ENCODE peak calls at places on chromosome 17, in six cellular contexts. N is PC-3, S is HepG2, Z is upper lobe of left lung, K is left ventricle myocardium inferior, O is stomach. A is an unnamed sample.

GRCh38 chr17:8153550-8153956 is 1.3 kb upstream of the PER1 start:
- DNase-seq in N (peak), S (peak), Z (peak), K (peak), O (peak), A (peak)

GRCh38 chr17:27577124-27577761 is 53.7 kb upstream of the LGALS9 start:
- DNase-seq in N (peak), S (no peak), Z (peak), K (no peak), O (no peak), A (no peak)

GRCh38 chr17:14329900-14330491 is 29.1 kb downstream of the HS3ST3B1 start:
- DNase-seq in N (no peak), S (no peak), Z (no peak), K (no peak), O (no peak), A (no peak)

GRCh38 chr17:45248132-45248936 is 13.6 kb downstream of the SPATA32 start:
- DNase-seq in N (peak), S (no peak), Z (peak), K (no peak), O (peak), A (peak)

GRCh38 chr17:83073389-83074063 is 5.9 kb upstream of the METRNL start:
- DNase-seq in N (peak), S (no peak), Z (no peak), K (peak), O (peak), A (no peak)

GRCh38 chr17:68495081-68495480 is 17.1 kb upstream of the PRKAR1A start:
- DNase-seq in N (no peak), S (no peak), Z (no peak), K (no peak), O (no peak), A (no peak)

GRCh38 chr17:62805234-62805633 is 2.9 kb downstream of the MARCHF10 start:
- DNase-seq in N (no peak), S (no peak), Z (no peak), K (no peak), O (no peak), A (no peak)

GRCh38 chr17:81814748-81815645 is 11.0 kb downstream of the GCGR start:
- DNase-seq in N (no peak), S (peak), Z (no peak), K (no peak), O (no peak), A (no peak)

GRCh38 chr17:50100480-50100883 is 5.3 kb downstream of the PDK2 start:
- DNase-seq in N (no peak), S (no peak), Z (no peak), K (no peak), O (no peak), A (no peak)

GRCh38 chr17:79185671-79186070 is 111.0 kb downstream of the ENGASE start:
- DNase-seq in N (no peak), S (no peak), Z (no peak), K (no peak), O (no peak), A (no peak)

GRCh38 chr17:9242497-9242881 is 221.2 kb downstream of the NTN1 start:
- DNase-seq in N (no peak), S (no peak), Z (no peak), K (no peak), O (no peak), A (no peak)

GRCh38 chr17:9242983-9243382 is 221.7 kb downstream of the NTN1 start:
- DNase-seq in N (no peak), S (no peak), Z (no peak), K (no peak), O (no peak), A (no peak)

GRCh38 chr17:9241371-9241712 is 220.0 kb downstream of the NTN1 start:
- DNase-seq in N (no peak), S (no peak), Z (no peak), K (peak), O (peak), A (no peak)

GRCh38 chr17:9241774-9242496 is 220.6 kb downstream of the NTN1 start:
- DNase-seq in N (no peak), S (no peak), Z (no peak), K (peak), O (no peak), A (no peak)

DNA sequence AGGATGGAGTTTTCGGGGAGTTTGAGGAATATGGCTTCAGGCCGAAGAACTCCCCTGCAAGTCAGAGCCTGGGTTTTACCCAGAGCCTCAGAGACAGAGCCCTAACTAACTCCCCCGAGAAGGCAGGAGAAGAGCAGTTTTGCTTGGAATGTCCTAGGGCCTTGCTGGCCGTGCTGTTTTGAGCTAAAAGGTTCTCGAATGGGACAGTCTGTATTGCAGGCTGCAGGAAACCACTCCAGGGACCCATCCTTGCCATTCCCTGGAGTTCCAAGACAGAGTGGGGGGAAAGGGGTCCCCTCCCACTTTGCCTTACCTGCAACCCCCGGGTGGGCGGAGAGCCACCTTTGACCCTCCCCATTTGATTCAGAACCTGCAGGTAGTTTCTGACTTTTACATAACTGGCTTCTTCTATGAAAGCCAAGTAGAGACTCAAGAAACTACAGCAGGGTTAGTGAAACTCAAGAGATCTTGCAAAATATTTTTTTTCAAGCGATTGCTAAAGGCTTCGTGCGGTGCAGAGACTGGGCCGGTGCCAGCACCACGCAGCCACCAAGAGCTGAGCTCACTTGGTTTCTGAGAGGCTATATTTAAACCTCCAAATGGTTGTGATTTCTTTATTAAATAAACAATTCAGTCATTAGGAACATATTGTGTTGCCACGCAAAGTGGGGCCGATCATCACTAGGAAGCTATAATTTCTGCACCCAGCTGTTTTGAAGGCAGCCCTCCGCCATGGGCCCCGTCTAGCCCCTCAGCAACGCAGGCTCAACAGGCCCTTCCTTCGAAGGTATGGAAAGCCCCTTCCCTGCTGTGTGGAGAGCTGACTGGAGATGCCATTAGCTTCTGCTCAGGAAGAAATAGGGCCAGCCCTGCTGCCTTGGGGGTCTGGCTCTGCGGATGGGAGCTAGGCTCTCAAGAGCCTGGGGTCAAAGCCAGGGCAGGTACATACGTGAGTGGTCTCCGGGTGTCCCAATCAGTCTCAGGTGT is 223.0 kb downstream of the NTN1 start:
- DNase-seq in N (no peak), S (no peak), Z (no peak), K (no peak), O (peak), A (no peak)
- H3K27ac ChIP-seq in N (no peak), S (no peak), Z (peak), K (peak), O (peak), A (no peak)

GRCh38 chr17:2222301-2222700 is 81.3 kb downstream of the SMG6 start:
- DNase-seq in N (no peak), S (no peak), Z (no peak), K (no peak), O (no peak), A (no peak)

GRCh38 chr17:2227025-2227699 is 76.4 kb downstream of the SMG6 start:
- DNase-seq in N (no peak), S (no peak), Z (no peak), K (no peak), O (no peak), A (no peak)

GRCh38 chr17:2222901-2223616 is 80.5 kb downstream of the SMG6 start:
- DNase-seq in N (no peak), S (no peak), Z (peak), K (peak), O (peak), A (no peak)

GRCh38 chr17:2218426-2218825 is 85.2 kb downstream of the SMG6 start:
- DNase-seq in N (peak), S (no peak), Z (no peak), K (no peak), O (no peak), A (peak)

GRCh38 chr17:2223617-2223927 is 80.0 kb downstream of the SMG6 start:
- DNase-seq in N (no peak), S (peak), Z (no peak), K (no peak), O (no peak), A (no peak)
- H3K27ac ChIP-seq in N (no peak), S (no peak), Z (no peak), K (peak), O (peak), A (peak)

GRCh38 chr17:1998426-1998784 is 26.7 kb downstream of the RTN4RL1 start:
- DNase-seq in N (peak), S (no peak), Z (no peak), K (no peak), O (no peak), A (no peak)

GRCh38 chr17:2002767-2003329 is 22.3 kb downstream of the RTN4RL1 start:
- DNase-seq in N (no peak), S (no peak), Z (no peak), K (no peak), O (no peak), A (no peak)

GRCh38 chr17:1997587-1998425 is 27.3 kb downstream of the RTN4RL1 start:
- DNase-seq in N (peak), S (peak), Z (peak), K (no peak), O (peak), A (no peak)

GRCh38 chr17:1997146-1997586 is 28.0 kb downstream of the RTN4RL1 start:
- DNase-seq in N (peak), S (peak), Z (no peak), K (no peak), O (no peak), A (peak)

GRCh38 chr17:1999557-2000251 is 25.4 kb downstream of the RTN4RL1 start:
- DNase-seq in N (peak), S (peak), Z (peak), K (peak), O (peak), A (no peak)
- H3K27ac ChIP-seq in N (no peak), S (no peak), Z (peak), K (peak), O (peak), A (no peak)

DNA sequence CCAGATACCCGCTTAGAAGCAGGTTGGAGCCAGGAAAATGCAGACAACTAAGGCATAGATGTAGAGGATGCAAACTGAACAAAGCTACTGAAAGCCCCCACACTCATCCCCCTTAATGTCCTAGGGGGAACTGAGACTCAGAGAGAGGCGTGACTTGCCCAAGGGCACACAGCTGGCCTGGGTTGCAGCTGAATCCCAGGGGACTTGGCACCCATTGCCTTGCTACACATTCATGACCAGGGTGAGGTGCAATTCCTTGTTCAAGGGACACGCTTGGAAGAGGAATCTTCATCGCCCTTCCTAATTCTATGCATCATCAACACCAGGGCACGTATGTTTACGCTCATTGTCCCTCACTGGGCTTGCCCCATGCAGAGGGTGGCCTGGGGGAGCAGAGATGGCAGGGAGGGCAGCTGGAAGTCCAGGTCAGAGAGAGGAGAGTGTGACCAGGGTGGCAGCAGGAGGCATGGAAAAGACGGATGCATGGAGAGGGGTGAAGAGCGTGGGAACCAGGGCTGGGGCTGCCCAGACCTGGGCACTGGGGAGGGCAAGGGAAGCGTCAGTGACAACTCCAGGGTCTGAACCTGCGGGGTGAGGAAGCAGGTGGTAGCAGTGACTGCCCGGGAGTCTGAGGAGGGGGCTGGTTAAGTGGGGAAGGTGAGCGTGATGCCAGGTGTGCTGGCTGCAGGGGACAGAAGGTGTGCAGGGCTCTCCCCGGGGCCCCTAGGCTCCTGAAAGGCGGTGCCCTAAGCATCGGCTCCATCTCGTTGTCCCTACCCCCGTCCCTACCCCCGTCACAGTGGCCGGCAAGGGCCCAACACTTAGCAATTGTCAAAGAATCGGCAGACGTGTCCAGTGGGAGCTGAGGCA is 267.1 kb upstream of the TNRC6C start:
- DNase-seq in N (no peak), S (no peak), Z (no peak), K (no peak), O (no peak), A (no peak)
- H3K27ac ChIP-seq in N (no peak), S (no peak), Z (no peak), K (no peak), O (no peak), A (no peak)

DNA sequence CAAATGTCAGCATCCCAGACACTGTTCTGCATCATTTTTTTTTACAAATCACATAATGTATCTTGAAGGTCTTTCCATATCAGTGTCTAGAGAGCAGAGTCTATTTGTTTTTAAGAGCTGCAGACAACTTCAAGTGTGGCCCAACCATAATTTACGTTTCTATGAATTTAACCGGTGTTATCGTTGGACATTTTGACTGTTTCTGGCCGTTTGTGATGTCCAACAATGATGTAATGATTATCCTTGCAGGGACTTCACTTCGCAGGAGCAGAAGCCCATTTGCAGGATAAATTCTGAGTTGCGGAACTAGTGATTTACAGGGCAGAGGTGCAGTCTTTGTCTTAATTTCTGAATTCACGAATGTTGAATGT is 26.9 kb upstream of the HLF start:
- DNase-seq in N (no peak), S (no peak), Z (no peak), K (no peak), O (no peak), A (no peak)
- H3K27ac ChIP-seq in N (no peak), S (peak), Z (peak), K (peak), O (peak), A (no peak)

GRCh38 chr17:77390870-77391269 is 250.1 kb downstream of the SEC14L1 start:
- DNase-seq in N (no peak), S (no peak), Z (no peak), K (no peak), O (no peak), A (no peak)
- H3K27ac ChIP-seq in N (peak), S (peak), Z (peak), K (peak), O (peak), A (peak)

DNA sequence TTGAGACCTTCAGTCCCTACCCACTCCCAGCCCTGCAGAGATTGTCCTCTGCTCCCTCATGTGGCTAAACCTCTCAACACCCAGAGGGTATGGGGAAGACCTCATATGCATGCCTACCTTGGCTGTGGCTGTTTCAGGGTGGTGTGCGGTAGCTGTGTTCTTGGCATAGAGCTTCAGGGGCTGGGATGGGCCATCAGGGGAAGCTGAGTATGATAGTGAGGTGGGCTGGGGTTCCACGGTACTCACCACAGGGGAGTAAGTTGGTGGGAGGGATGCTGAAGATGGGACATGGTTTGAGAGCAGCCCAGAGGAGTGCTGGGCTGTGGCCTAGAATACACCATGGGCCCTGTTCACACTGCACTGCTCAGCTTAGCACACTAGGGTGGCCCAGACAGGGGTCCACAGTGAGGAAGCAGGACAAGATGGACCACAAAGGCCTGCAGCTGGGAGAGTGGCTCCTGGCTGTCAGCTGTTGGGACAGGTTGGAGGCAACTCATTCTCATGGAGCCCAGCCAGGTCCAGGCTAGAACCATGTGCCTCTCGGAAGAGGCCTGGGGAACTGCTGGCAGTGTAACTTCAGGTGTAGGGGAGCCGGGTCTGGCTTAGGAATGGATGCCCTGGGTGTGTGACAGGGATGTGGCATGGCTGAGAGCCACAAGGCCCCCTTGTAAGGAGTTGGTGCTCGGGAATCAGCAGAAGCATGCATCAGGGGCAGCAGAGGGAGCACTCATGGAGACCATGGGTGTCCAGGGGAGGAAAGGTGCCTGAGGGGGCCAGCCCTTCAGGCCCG is 3.1 kb downstream of the MFAP4 start:
- DNase-seq in N (no peak), S (no peak), Z (no peak), K (peak), O (no peak), A (no peak)
- H3K27ac ChIP-seq in N (no peak), S (no peak), Z (peak), K (peak), O (peak), A (no peak)

A was measured in epithelial cell of prostate.